ENCODE peak calls at places on chromosomes 1 and 21, in nine cellular contexts. L is iPS DF 6.9; N is esophagus squamous epithelium; F is uterus; E is lower lobe of right lung; Q is MM.1S; S is mammary epithelial cell; P is CD8-positive, alpha-beta memory T cell; Y is CD8-positive, alpha-beta T cell. H is an unnamed sample. For H3K4me1 and H3K36me3, the result is how much of the 10 kb centered on the place peaks cover.

GRCh38 chr1:193747579-193747978 is 561.2 kb upstream of the B3GALT2 start:
- DNase-seq in P (no peak), S (peak), L (no peak), E (no peak), Y (no peak), Q (no peak), N (no peak), F (no peak), H (no peak)

GRCh38 chr1:186178426-186179043 is 196.5 kb downstream of the TPR start:
- DNase-seq in N (no peak), Q (no peak), F (no peak), L (no peak), S (peak), Y (no peak), E (no peak), P (no peak), H (no peak)

GRCh38 chr1:12524266-12524665 is 93.7 kb downstream of the DHRS3 start:
- DNase-seq in S (no peak), L (no peak), Q (no peak), Y (no peak), E (no peak), F (no peak), N (no peak), P (no peak), H (no peak)

GRCh38 chr21:36325373-36326010 is 5.5 kb downstream of the MORC3 start:
- DNase-seq in F (no peak), S (peak), E (no peak), Y (no peak), Q (no peak), P (no peak), N (no peak), L (no peak), H (no peak)

GRCh38 chr1:79215311-79215710 is 208.8 kb upstream of the ADGRL4 start:
- DNase-seq in Y (no peak), F (no peak), L (no peak), N (no peak), E (no peak), S (peak), P (no peak), Q (peak), H (no peak)

GRCh38 chr21:14975136-14975905 is 89.5 kb downstream of the NRIP1 start:
- DNase-seq in F (no peak), N (no peak), S (no peak), L (no peak), P (no peak), E (no peak), Q (no peak), Y (no peak), H (no peak)

GRCh38 chr1:6507461-6507911 is 16.0 kb upstream of the PLEKHG5 start:
- DNase-seq in Y (no peak), P (no peak), L (no peak), E (no peak), N (no peak), F (no peak), S (no peak), Q (no peak), H (no peak)

GRCh38 chr21:14886001-14886400 is 178.8 kb downstream of the NRIP1 start:
- DNase-seq in P (no peak), N (no peak), Q (no peak), L (no peak), S (no peak), Y (no peak), E (no peak), F (no peak), H (no peak)

GRCh38 chr1:162530318-162530984 is 31.1 kb upstream of the UAP1 start:
- DNase-seq in N (no peak), F (no peak), P (no peak), L (peak), Q (peak), E (no peak), Y (no peak), S (no peak), H (no peak)

DNA sequence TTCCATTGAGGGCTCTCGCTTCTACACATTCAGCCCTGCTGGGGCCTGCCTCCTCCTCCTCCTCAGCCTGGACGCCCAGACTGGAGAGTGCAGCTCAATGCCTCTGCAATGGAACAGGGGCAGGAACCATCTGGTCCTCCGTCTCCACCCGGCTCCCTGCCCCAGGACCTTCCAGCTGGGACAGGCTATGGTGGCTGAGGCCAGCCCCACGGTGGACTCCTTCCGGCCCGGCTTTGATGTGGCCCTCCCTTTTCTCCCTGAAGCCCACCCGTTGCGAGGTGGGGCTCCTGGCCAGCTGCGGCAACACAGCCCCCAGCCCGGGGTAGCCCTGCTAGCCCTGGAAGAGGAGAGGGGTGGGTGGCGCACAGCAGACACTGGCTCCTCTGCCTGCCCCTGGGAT is 1.4 kb downstream of the EXTL1 start:
- DNase-seq in L (no peak), P (no peak), S (no peak), Y (no peak), F (no peak), N (no peak), E (no peak), Q (no peak), H (no peak)
- H3K4me3 ChIP-seq in L (no peak), P (no peak), S (no peak), Y (no peak), F (no peak), N (no peak), E (no peak), Q (no peak), H (no peak)

GRCh38 chr1:63917571-63918394 is 144.0 kb downstream of the ROR1 start:
- DNase-seq in S (no peak), Q (peak), N (no peak), L (peak), Y (no peak), E (no peak), F (no peak), P (no peak), H (no peak)
- H3K4me1 ChIP-seq in S (under half), Q (under half), N (under half), L (under half), Y (under half), E (under half), F (under half), P (under half), H (under half)

DNA sequence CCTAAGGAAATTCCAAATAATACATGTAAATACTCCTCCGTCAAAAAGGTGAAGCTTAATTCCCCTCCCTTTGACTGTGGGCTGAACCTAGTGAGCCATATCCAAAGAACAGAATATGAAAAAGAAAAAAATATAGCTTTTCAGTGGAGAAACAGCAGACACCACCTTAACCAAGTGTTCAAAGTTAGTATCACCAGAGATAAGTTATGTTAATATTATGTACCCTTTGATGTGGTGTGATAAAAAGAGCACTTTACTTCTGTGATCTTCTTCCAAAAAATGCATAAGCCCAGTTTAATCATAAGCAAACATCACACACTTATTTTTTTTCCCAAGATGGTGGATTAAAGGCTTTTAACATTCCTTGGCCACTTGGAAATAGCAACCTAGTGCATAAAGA is 79.4 kb downstream of the SEC16B start:
- DNase-seq in L (no peak), Q (no peak), F (no peak), N (no peak), Y (no peak), E (no peak), P (no peak), S (no peak), H (no peak)
- H3K36me3 ChIP-seq in L (under half), Q (under half), F (under half), N (under half), Y (under half), E (under half), P (under half), S (under half), H (under half)

GRCh38 chr1:65791860-65792670 is 630 bp upstream of the PDE4B start:
- DNase-seq in E (peak), Q (no peak), N (no peak), S (no peak), F (no peak), L (no peak), P (no peak), Y (no peak), H (no peak)
- H3K4me3 ChIP-seq in E (peak), Q (no peak), N (no peak), S (no peak), F (no peak), L (peak), P (no peak), Y (no peak), H (peak)

H was measured in ascending aorta.